ENCODE peak calls at places on chromosomes 7 and 10, in ten cellular contexts. P is fibroblast of the conjunctiva; X is lower lobe of right lung; G is NCI-H345; Z is stimulated activated CD8-positive, alpha-beta memory T cell treated with anti-CD3 and anti-CD28 coated beads, Interleukin-15, amount 100 ng/mL, for 4 hours; Q is A549; M is glutamatergic neuron; T is activated T-cell treated with anti-CD3 and anti-CD28 coated beads for 1 hour; D is T-helper 1 cell; S is Kasumi-1. J is an unnamed sample.

GRCh38 chr7:100407285-100408180 is 21.0 kb downstream of the ZCWPW1 start:
- DNase-seq in P (peak; percentile 56), X (no peak), G (peak; percentile 59), Z (no peak), Q (peak; percentile 72), M (no peak), T (no peak), D (peak; percentile 31), S (peak; percentile 85), J (peak; percentile 11)

GRCh38 chr7:126700807-126701604 is 551.7 kb downstream of the GRM8 start:
- DNase-seq in P (peak; percentile 86), X (peak; percentile 42), G (peak; percentile 67), Z (peak; percentile 14), Q (peak; percentile 82), M (peak; percentile 53), T (peak; percentile 3), D (peak; percentile 30), S (peak; percentile 98), J (peak; percentile 12)

GRCh38 chr7:8051998-8052397 is 83.4 kb downstream of the GLCCI1 start:
- DNase-seq in P (no peak), X (no peak), G (no peak), Z (no peak), Q (no peak), M (no peak), T (no peak), D (no peak), S (no peak), J (no peak)

GRCh38 chr7:77455334-77455733 is 39.2 kb upstream of the GSAP start:
- DNase-seq in P (peak; percentile 82), X (no peak), G (no peak), Z (no peak), Q (peak; percentile 82), M (no peak), T (no peak), D (no peak), S (no peak), J (no peak)

GRCh38 chr10:104415526-104416165 is 62.0 kb downstream of the CFAP58 start:
- DNase-seq in P (no peak), X (no peak), G (no peak), Z (no peak), Q (no peak), M (no peak), T (no peak), D (no peak), S (no peak), J (no peak)

GRCh38 chr7:157502701-157503111 is 165.9 kb downstream of the DNAJB6 start:
- DNase-seq in P (no peak), X (no peak), G (no peak), Z (peak; percentile 19), Q (no peak), M (no peak), T (peak; percentile 51), D (peak; percentile 66), S (peak; percentile 70), J (peak; percentile 54)

GRCh38 chr10:131271966-131272365 is 39.6 kb downstream of the TCERG1L start:
- DNase-seq in P (no peak), X (no peak), G (no peak), Z (no peak), Q (no peak), M (no peak), T (no peak), D (no peak), S (no peak), J (no peak)

GRCh38 chr10:93261961-93262610 is 188.4 kb downstream of the CYP26A1 start:
- DNase-seq in P (no peak), X (no peak), G (no peak), Z (no peak), Q (no peak), M (no peak), T (no peak), D (no peak), S (no peak), J (no peak)

GRCh38 chr10:10758306-10758705 is 259.4 kb upstream of the CELF2 start:
- DNase-seq in P (no peak), X (no peak), G (peak; percentile 2), Z (no peak), Q (no peak), M (no peak), T (no peak), D (no peak), S (no peak), J (no peak)

GRCh38 chr10:22997102-22997501 is 69.2 kb downstream of the ARMC3 start:
- DNase-seq in P (no peak), X (no peak), G (no peak), Z (no peak), Q (peak; percentile 38), M (no peak), T (no peak), D (no peak), S (no peak), J (no peak)

GRCh38 chr10:102407641-102407943 is 11.0 kb downstream of the PSD start:
- DNase-seq in P (no peak), X (no peak), G (no peak), Z (no peak), Q (no peak), M (no peak), T (no peak), D (no peak), S (no peak), J (no peak)

GRCh38 chr7:74148491-74148890 is 25.7 kb upstream of the EIF4H start:
- DNase-seq in P (no peak), X (no peak), G (no peak), Z (no peak), Q (no peak), M (no peak), T (no peak), D (no peak), S (no peak), J (no peak)